ENCODE peak calls at places on chromosomes 13 and 19, in nine cellular contexts. G, R, P, X, K, I, A, T and L are unnamed samples.

GRCh38 chr19:49847731-49848696 is 2.9 kb upstream of the PTOV1 start:
- DNase-seq in G (no peak), R (peak), P (peak), X (no peak), K (no peak), I (no peak), A (peak), T (peak), L (no peak)

GRCh38 chr19:44712864-44713515 is 14.0 kb downstream of the CEACAM16 start:
- DNase-seq in G (no peak), R (no peak), P (no peak), X (no peak), K (no peak), I (no peak), A (peak), T (peak), L (no peak)

GRCh38 chr19:12156254-12157058 is at the start of gene ZNF625:
- DNase-seq in G (no peak), R (peak), P (peak), X (peak), K (peak), I (peak), A (peak), T (peak), L (peak)

GRCh38 chr19:1768248-1768647 is 14.9 kb downstream of the ONECUT3 start:
- DNase-seq in G (no peak), R (no peak), P (no peak), X (no peak), K (no peak), I (no peak), A (peak), T (peak), L (no peak)

GRCh38 chr13:113813749-113814434 is 50.0 kb downstream of the GAS6 start:
- DNase-seq in G (no peak), R (peak), P (no peak), X (no peak), K (no peak), I (no peak), A (no peak), T (no peak), L (no peak)

GRCh38 chr13:73966331-73966730 is 167.9 kb downstream of the KLF12 start:
- DNase-seq in G (no peak), R (no peak), P (no peak), X (no peak), K (no peak), I (no peak), A (no peak), T (no peak), L (no peak)

GRCh38 chr19:15330801-15331418 is 1.4 kb downstream of the BRD4 start:
- DNase-seq in G (no peak), R (peak), P (peak), X (no peak), K (no peak), I (no peak), A (peak), T (peak), L (no peak)

GRCh38 chr13:93987458-93987857 is 492.0 kb downstream of the DCT start:
- DNase-seq in G (no peak), R (no peak), P (no peak), X (no peak), K (no peak), I (no peak), A (no peak), T (no peak), L (no peak)

GRCh38 chr19:49073514-49074378 is 1.2 kb upstream of the KCNA7 start:
- DNase-seq in G (no peak), R (no peak), P (no peak), X (no peak), K (no peak), I (no peak), A (peak), T (peak), L (no peak)

GRCh38 chr13:33353210-33353609 is 67.7 kb upstream of the STARD13 start:
- DNase-seq in G (no peak), R (no peak), P (no peak), X (no peak), K (no peak), I (no peak), A (no peak), T (no peak), L (no peak)

GRCh38 chr13:91247768-91248167 is 99.7 kb upstream of the MIR17HG start:
- DNase-seq in G (no peak), R (no peak), P (no peak), X (no peak), K (peak), I (no peak), A (peak), T (peak), L (no peak)

GRCh38 chr19:2059422-2060201 is 8.6 kb upstream of the MKNK2 start:
- DNase-seq in G (no peak), R (peak), P (peak), X (no peak), K (no peak), I (no peak), A (peak), T (peak), L (no peak)

GRCh38 chr13:42063105-42063504 is 14.7 kb downstream of the DGKH start:
- DNase-seq in G (no peak), R (no peak), P (no peak), X (no peak), K (no peak), I (no peak), A (no peak), T (no peak), L (no peak)

GRCh38 chr19:34786236-34786635 is 13.2 kb upstream of the ZNF599 start:
- DNase-seq in G (no peak), R (no peak), P (no peak), X (no peak), K (no peak), I (no peak), A (no peak), T (no peak), L (no peak)

GRCh38 chr13:112115403-112116091 is 48.6 kb downstream of the SOX1 start:
- DNase-seq in G (no peak), R (no peak), P (no peak), X (no peak), K (no peak), I (no peak), A (no peak), T (no peak), L (no peak)